ENCODE peak calls at places on chromosomes 6 and 20, in nine cellular contexts. S is nephron progenitor cell; D is CD8-positive, alpha-beta memory T cell; O is SK-N-DZ; Q is renal cortical epithelial cell; J is endothelial cell; G is WTC11; U is epithelial cell of prostate; R is fibroblast of the aortic adventitia. B is an unnamed sample.

GRCh38 chr6:34383651-34384304 is 8.7 kb downstream of the NUDT3 start:
- DNase-seq in S (no peak), D (no peak), O (no peak), Q (no peak), J (no peak), G (no peak), U (no peak), R (peak; percentile 24), B (no peak)

GRCh38 chr20:59006167-59006863 is 739 bp downstream of the CTSZ start:
- DNase-seq in S (no peak), D (no peak), O (no peak), Q (no peak), J (no peak), G (no peak), U (no peak), R (no peak), B (peak; percentile 36)

GRCh38 chr6:13203145-13203544 is 125.2 kb downstream of the TBC1D7 start:
- DNase-seq in S (no peak), D (no peak), O (no peak), Q (no peak), J (no peak), G (no peak), U (no peak), R (no peak), B (no peak)

GRCh38 chr6:254011-254410 is 38.3 kb upstream of the DUSP22 start:
- DNase-seq in S (no peak), D (no peak), O (no peak), Q (no peak), J (no peak), G (no peak), U (no peak), R (no peak), B (no peak)

GRCh38 chr6:138577151-138577915 is 78.0 kb upstream of the NHSL1 start:
- DNase-seq in S (peak; percentile 24), D (no peak), O (no peak), Q (peak; percentile 40), J (no peak), G (no peak), U (no peak), R (no peak), B (no peak)

GRCh38 chr6:53327017-53327395 is 21.7 kb downstream of the ELOVL5 start:
- DNase-seq in S (no peak), D (no peak), O (no peak), Q (no peak), J (no peak), G (no peak), U (peak; percentile 31), R (no peak), B (no peak)

GRCh38 chr6:128079026-128079425 is 178.2 kb upstream of the THEMIS start:
- DNase-seq in S (no peak), D (no peak), O (no peak), Q (no peak), J (no peak), G (no peak), U (no peak), R (no peak), B (no peak)

GRCh38 chr6:39599996-39600395 is 125.2 kb downstream of the KIF6 start:
- DNase-seq in S (no peak), D (no peak), O (no peak), Q (no peak), J (no peak), G (no peak), U (no peak), R (no peak), B (no peak)

GRCh38 chr6:20931093-20931492 is 396.8 kb downstream of the CDKAL1 start:
- DNase-seq in S (no peak), D (no peak), O (no peak), Q (no peak), J (no peak), G (no peak), U (no peak), R (peak; percentile 12), B (no peak)

GRCh38 chr20:44609006-44609510 is 26.7 kb downstream of the PKIG start:
- DNase-seq in S (no peak), D (no peak), O (no peak), Q (no peak), J (no peak), G (no peak), U (no peak), R (no peak), B (no peak)

GRCh38 chr20:15818651-15819071 is 754.6 kb downstream of the KIF16B start:
- DNase-seq in S (no peak), D (no peak), O (no peak), Q (peak; percentile 95), J (no peak), G (no peak), U (peak; percentile 33), R (no peak), B (no peak)

GRCh38 chr20:57383447-57384347 is 7.5 kb upstream of the RBM38 start:
- DNase-seq in S (no peak), D (no peak), O (no peak), Q (no peak), J (no peak), G (no peak), U (no peak), R (no peak), B (no peak)

GRCh38 chr6:41040101-41040910 is 1.3 kb upstream of the UNC5CL start:
- DNase-seq in S (no peak), D (no peak), O (no peak), Q (peak; percentile 96), J (no peak), G (no peak), U (no peak), R (no peak), B (no peak)

GRCh38 chr6:11586574-11586973 is 49.0 kb downstream of the TMEM170B start:
- DNase-seq in S (no peak), D (no peak), O (no peak), Q (peak; percentile 88), J (no peak), G (no peak), U (no peak), R (peak; percentile 76), B (no peak)